ENCODE peak calls at places on chromosomes 3 and 15, in nine cellular contexts. O, W, S, A, T, I, N, E and D are unnamed samples.
A peak's percentile ranks its signal among the peaks of the same experiment; 100 is the strongest.

GRCh38 chr3:126781406-126781805 is 77.4 kb downstream of the CHCHD6 start:
- DNase-seq in O (no peak), W (no peak), S (no peak), A (no peak), T (no peak), I (no peak), N (no peak), E (no peak), D (no peak)

GRCh38 chr3:112687214-112687613 is 46.3 kb upstream of the CCDC80 start:
- DNase-seq in O (no peak), W (no peak), S (no peak), A (no peak), T (no peak), I (no peak), N (no peak), E (no peak), D (no peak)

GRCh38 chr3:58719684-58720083 is 53.1 kb upstream of the FAM3D start:
- DNase-seq in O (no peak), W (no peak), S (no peak), A (no peak), T (no peak), I (no peak), N (no peak), E (no peak), D (no peak)

GRCh38 chr15:68385240-68385561 is 46.8 kb downstream of the ITGA11 start:
- DNase-seq in O (no peak), W (peak; percentile 3), S (no peak), A (no peak), T (no peak), I (no peak), N (no peak), E (no peak), D (peak; percentile 28)

GRCh38 chr3:179735321-179735720 is 82.5 kb downstream of the USP13 start:
- DNase-seq in O (no peak), W (no peak), S (no peak), A (no peak), T (no peak), I (no peak), N (no peak), E (no peak), D (no peak)

GRCh38 chr3:16521580-16521941 is 8.1 kb upstream of the RFTN1 start:
- DNase-seq in O (no peak), W (no peak), S (no peak), A (no peak), T (no peak), I (no peak), N (no peak), E (no peak), D (no peak)

GRCh38 chr3:78908236-78908635 is 859.6 kb downstream of the ROBO1 start:
- DNase-seq in O (no peak), W (no peak), S (no peak), A (no peak), T (no peak), I (no peak), N (no peak), E (no peak), D (no peak)

GRCh38 chr15:80404057-80404718 is at the start of gene ARNT2:
- DNase-seq in O (peak; percentile 24), W (no peak), S (peak; percentile 55), A (peak; percentile 54), T (no peak), I (no peak), N (no peak), E (no peak), D (no peak)

GRCh38 chr3:78050276-78051080 is 1010.6 kb downstream of the ROBO2 start:
- DNase-seq in O (no peak), W (no peak), S (no peak), A (no peak), T (no peak), I (no peak), N (no peak), E (no peak), D (no peak)

GRCh38 chr15:78301813-78302212 is 2.4 kb upstream of the SKIC8 start:
- DNase-seq in O (no peak), W (no peak), S (no peak), A (no peak), T (no peak), I (no peak), N (no peak), E (no peak), D (no peak)

GRCh38 chr15:78933187-78934062 is 11.4 kb downstream of the CTSH start:
- DNase-seq in O (no peak), W (no peak), S (peak; percentile 33), A (no peak), T (no peak), I (no peak), N (no peak), E (no peak), D (no peak)

GRCh38 chr3:56135941-56136340 is 332.3 kb downstream of the ERC2 start:
- DNase-seq in O (no peak), W (no peak), S (no peak), A (no peak), T (no peak), I (no peak), N (no peak), E (no peak), D (no peak)

GRCh38 chr3:13009946-13010315 is 63.3 kb downstream of the IQSEC1 start:
- DNase-seq in O (no peak), W (no peak), S (no peak), A (no peak), T (no peak), I (no peak), N (no peak), E (no peak), D (no peak)

GRCh38 chr15:68278345-68279217 is 1.0 kb downstream of the FEM1B start:
- DNase-seq in O (no peak), W (no peak), S (peak; percentile 46), A (no peak), T (peak; percentile 54), I (no peak), N (peak; percentile 52), E (no peak), D (no peak)

GRCh38 chr15:100780208-100780800 is 99.3 kb upstream of the ALDH1A3 start:
- DNase-seq in O (no peak), W (peak; percentile 8), S (no peak), A (no peak), T (no peak), I (no peak), N (no peak), E (no peak), D (no peak)

GRCh38 chr3:62318752-62319569 is 54.4 kb downstream of the FEZF2 start:
- DNase-seq in O (peak; percentile 81), W (peak; percentile 54), S (peak; percentile 83), A (peak; percentile 83), T (peak; percentile 54), I (peak; percentile 33), N (peak; percentile 41), E (peak; percentile 60), D (peak; percentile 20)

GRCh38 chr3:186946756-186947375 is 16.5 kb downstream of the ST6GAL1 start:
- DNase-seq in O (no peak), W (no peak), S (no peak), A (no peak), T (no peak), I (no peak), N (no peak), E (no peak), D (no peak)

GRCh38 chr15:29942548-29942947 is 120.3 kb upstream of the TJP1 start:
- DNase-seq in O (no peak), W (no peak), S (no peak), A (no peak), T (no peak), I (no peak), N (no peak), E (no peak), D (no peak)

GRCh38 chr3:28295819-28296364 is 52.6 kb upstream of the ZCWPW2 start:
- DNase-seq in O (no peak), W (no peak), S (no peak), A (no peak), T (no peak), I (no peak), N (no peak), E (no peak), D (no peak)

GRCh38 chr15:33111051-33111451 is 83.5 kb downstream of the FMN1 start:
- DNase-seq in O (no peak), W (no peak), S (no peak), A (no peak), T (no peak), I (no peak), N (no peak), E (no peak), D (no peak)

GRCh38 chr3:184545769-184546168 is 15.8 kb upstream of the EPHB3 start:
- DNase-seq in O (no peak), W (no peak), S (no peak), A (no peak), T (no peak), I (no peak), N (no peak), E (no peak), D (no peak)